ENCODE peak calls at places on chromosomes 3 and 15, in four cellular contexts. Q is fibroblast of lung, C is breast epithelium, R is lower lobe of right lung. X is an unnamed sample. For H3K4me1, the result is how much of the 10 kb centered on the place peaks cover.

GRCh38 chr3:50112462-50112861 is 23.7 kb downstream of the RBM5 start:
- DNase-seq in C (no peak), Q (no peak), R (no peak), X (no peak)

GRCh38 chr15:34693053-34693744 is 61.6 kb downstream of the GJD2 start:
- DNase-seq in R (no peak), Q (peak), C (no peak), X (no peak)

GRCh38 chr15:31337352-31338031 is 10.9 kb downstream of the KLF13 start:
- DNase-seq in R (no peak), Q (no peak), C (no peak), X (no peak)

GRCh38 chr3:24141548-24141947 is 196.5 kb downstream of the NR1D2 start:
- DNase-seq in Q (no peak), R (no peak), C (no peak), X (no peak)

GRCh38 chr3:154921351-154921750 is 158.8 kb upstream of the MME start:
- DNase-seq in Q (no peak), R (no peak), C (no peak), X (no peak)

GRCh38 chr3:18351069-18351628 is 74.0 kb downstream of the SATB1 start:
- DNase-seq in Q (peak), C (no peak), R (no peak), X (no peak)

GRCh38 chr3:139759470-139759869 is 81.7 kb upstream of the NMNAT3 start:
- DNase-seq in R (no peak), Q (peak), C (no peak), X (no peak)

GRCh38 chr3:139458348-139458747 is 18.0 kb downstream of the RBP2 start:
- DNase-seq in Q (no peak), R (no peak), C (no peak), X (no peak)

GRCh38 chr3:64140651-64141050 is 84.6 kb downstream of the PRICKLE2 start:
- DNase-seq in Q (no peak), R (no peak), C (no peak), X (no peak)

GRCh38 chr15:67240235-67241131 is 14.0 kb downstream of the AAGAB start:
- DNase-seq in C (no peak), Q (no peak), R (no peak), X (no peak)

GRCh38 chr15:60520041-60520824 is 41.3 kb upstream of the ICE2 start:
- DNase-seq in Q (peak), C (no peak), R (no peak), X (no peak)

GRCh38 chr3:174060431-174060830 is 662.9 kb downstream of the NLGN1 start:
- DNase-seq in Q (no peak), R (no peak), C (no peak), X (no peak)

GRCh38 chr3:105367063-105367405 is 325 bp downstream of the ALCAM start:
- DNase-seq in C (no peak), R (peak), Q (no peak), X (no peak)

GRCh38 chr15:77048135-77048866 is 22.6 kb downstream of the TSPAN3 start:
- DNase-seq in Q (peak), C (no peak), R (no peak), X (no peak)

GRCh38 chr15:51939216-51939615 is 32.4 kb downstream of the LEO1 start:
- DNase-seq in C (no peak), Q (peak), R (no peak), X (no peak)

GRCh38 chr15:78502641-78503040 is 4.7 kb upstream of the HYKK start:
- DNase-seq in Q (no peak), R (no peak), C (no peak), X (no peak)

GRCh38 chr15:78509726-78510312 is 2.4 kb downstream of the HYKK start:
- DNase-seq in Q (no peak), C (no peak), R (no peak), X (no peak)

GRCh38 chr15:78506971-78507830 is at the start of gene HYKK:
- DNase-seq in R (peak), Q (peak), C (peak), X (peak)

GRCh38 chr15:78507831-78508160 is 419 bp downstream of the HYKK start:
- DNase-seq in Q (no peak), C (no peak), R (no peak), X (no peak)

DNA sequence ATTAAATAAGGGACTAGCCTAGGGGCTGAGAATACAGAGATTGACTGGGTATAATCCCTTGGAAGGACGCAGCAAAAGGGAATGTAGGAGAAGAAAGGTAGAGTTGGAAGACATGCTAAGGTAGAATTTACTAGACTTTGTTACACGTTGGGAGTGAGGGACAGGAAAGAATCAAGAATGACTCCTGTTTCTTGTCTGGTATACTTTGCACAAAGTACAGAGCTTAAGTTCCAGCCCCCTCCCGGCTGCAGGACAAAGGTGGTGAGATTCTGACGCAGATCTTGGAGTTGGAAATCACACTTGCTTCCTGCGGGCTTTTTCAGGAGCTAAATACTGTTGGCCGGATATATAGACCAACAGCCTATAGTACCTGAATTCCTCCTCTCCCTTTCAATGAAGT is 895 bp downstream of the HYKK start:
- DNase-seq in C (no peak), Q (no peak), R (no peak), X (no peak)
- H3K4me3 ChIP-seq in C (peak), Q (no peak), R (peak), X (peak)

GRCh38 chr3:79906106-79906505 is 138.3 kb upstream of the ROBO1 start:
- DNase-seq in C (no peak), Q (peak), R (no peak), X (no peak)
- H3K4me1 ChIP-seq in C (under half), Q (under half), R (under half), X (under half)

DNA sequence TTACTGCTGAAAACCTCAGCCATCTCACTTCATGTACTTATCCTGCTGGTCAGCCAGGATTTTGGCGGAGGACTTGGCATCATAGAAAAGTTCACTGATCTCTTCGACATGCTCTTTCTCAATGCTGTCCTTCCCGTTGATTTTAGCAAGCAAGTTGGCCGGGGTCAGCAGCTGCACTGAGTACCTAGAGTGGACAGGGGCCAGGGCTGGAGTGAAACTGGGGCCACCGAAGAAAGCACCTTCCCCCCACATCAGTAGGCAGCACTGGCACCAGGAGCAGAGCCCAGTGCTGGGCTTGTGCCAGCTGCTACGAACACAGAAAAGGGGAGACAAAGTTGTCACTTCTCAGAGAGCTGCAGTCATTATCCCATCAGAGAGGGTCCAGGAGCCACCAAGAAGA is 29.0 kb downstream of the SEC61A1 start:
- DNase-seq in R (no peak), Q (no peak), C (no peak), X (no peak)
- H3K27ac ChIP-seq in R (no peak), Q (no peak), C (no peak), X (no peak)

GRCh38 chr3:42980909-42981308 is 1.8 kb downstream of the GASK1A start:
- DNase-seq in C (peak), Q (no peak), R (no peak), X (no peak)
- H3K4me3 ChIP-seq in C (no peak), Q (no peak), R (peak), X (peak)

GRCh38 chr15:94324835-94325767 is 93.7 kb downstream of the MCTP2 start:
- DNase-seq in Q (no peak), R (no peak), C (no peak), X (no peak)
- H3K4me1 ChIP-seq in Q (under half), R (under half), C (under half), X (under half)

DNA sequence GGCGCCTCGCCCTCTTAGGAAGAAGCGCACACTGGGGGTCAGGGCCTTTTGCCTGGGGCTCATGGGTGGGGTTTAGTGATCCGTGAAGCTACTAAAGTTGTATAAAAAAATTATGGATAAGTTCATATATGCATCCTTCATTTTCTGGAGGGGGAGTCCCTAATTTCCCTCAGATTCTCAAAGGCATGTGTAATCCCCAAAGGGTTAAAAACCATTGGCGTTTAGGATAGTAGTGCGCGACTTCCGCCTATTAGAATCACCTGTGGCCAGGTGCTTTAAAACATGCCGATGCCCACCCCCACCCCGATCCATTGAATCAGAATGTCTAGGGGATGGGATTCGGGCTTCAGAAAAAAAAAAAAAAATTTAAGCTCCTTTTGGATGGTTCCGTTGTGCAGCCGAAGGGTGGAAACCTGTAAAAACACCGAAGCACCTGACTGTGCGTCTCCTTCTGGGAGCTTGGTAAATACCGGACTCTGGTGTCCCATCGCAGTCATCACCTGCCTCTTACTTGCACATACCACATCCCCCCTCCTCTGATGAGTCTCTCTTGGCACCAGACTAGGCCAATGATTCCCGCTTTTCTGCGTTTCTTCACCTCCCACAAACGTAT is 594 bp downstream of the APH1B start:
- DNase-seq in Q (no peak), R (no peak), C (peak), X (no peak)
- H3K27ac ChIP-seq in Q (peak), R (peak), C (peak), X (peak)

GRCh38 chr15:74543043-74543422 is 2.0 kb downstream of the ARID3B start:
- DNase-seq in R (no peak), Q (no peak), C (no peak), X (no peak)
- H3K4me3 ChIP-seq in R (no peak), Q (no peak), C (no peak), X (no peak)

DNA sequence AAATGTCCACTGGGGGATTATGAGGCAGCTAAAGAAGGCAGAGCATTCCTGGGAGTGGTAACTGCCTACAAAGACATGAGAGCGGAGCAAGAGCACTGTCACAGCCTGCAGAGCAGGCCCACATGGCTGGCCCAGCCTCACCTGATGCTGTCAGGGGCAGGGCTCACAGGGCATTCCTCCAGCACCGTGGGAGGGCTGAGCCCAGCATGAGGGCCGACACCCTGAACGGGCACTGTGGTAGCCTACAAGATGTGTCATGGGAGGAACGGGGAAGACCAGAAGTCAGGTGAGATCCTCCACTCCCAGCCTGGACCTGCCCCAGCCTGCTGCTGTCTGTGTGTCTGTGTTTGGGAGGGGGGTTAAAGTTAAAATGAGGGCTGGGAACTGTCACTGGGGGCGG is 30.1 kb downstream of the CCDC12 start:
- DNase-seq in C (no peak), R (peak), Q (no peak), X (no peak)
- H3K4me1 ChIP-seq in C (under half), R (half or more), Q (under half), X (half or more)

DNA sequence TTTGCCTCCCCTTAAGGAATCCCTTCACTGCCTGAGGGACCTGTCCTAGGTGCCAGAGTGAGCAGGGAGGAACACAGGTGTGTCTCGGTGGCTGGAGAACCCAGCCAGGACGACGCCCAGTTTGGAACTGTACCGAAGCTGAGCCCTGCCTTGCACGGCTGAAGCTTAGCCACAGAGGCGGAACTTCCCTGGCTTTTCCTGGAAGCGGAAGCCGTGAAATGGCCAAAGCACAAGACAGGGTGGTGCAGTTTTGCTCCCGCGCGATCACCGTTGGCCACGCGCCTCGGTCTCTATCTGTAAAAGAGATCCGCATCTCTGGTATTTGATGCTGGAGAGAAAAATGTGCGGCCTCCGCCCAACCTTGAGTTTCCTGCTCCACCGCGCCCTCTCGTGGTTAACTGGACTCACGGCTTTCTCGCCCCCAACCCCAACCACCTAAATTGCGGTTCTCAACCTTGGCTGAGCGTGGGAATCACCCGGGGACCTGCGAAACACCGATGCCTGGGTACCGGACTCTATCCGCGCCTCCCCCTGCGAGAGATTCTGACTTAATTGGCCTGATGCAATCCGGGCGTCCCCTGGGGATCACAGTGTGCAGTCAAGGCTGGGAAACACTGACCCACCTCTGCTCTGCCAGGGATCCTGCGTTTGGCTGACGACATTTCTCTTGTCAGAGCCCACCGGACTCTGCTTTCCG is 70.7 kb upstream of the ABHD2 start:
- DNase-seq in Q (peak), R (peak), C (peak), X (peak)
- H3K27ac ChIP-seq in Q (peak), R (peak), C (peak), X (peak)

X was measured in psoas muscle.